ENCODE peak calls at places on chromosomes 13 and 19, in five cellular contexts. E is IMR-90, K is HepG2, R is H1, B is K562. T is an unnamed sample.

GRCh38 chr19:16106121-16106520 is 5.6 kb upstream of the RAB8A start:
- DNase-seq in K (no peak), R (no peak), E (peak), B (no peak), T (no peak)

GRCh38 chr13:51277943-51278342 is 55.7 kb downstream of the FAM124A start:
- DNase-seq in K (no peak), B (no peak), R (no peak), E (no peak), T (no peak)

GRCh38 chr13:105918842-105919741 is 616.4 kb downstream of the EFNB2 start:
- DNase-seq in B (no peak), E (peak), R (no peak), K (peak), T (peak)

GRCh38 chr13:97257800-97258799 is 36.0 kb downstream of the MBNL2 start:
- DNase-seq in B (peak), E (peak), R (no peak), K (peak), T (peak)

GRCh38 chr13:33033361-33033812 is 17.2 kb downstream of the KL start:
- DNase-seq in E (no peak), R (no peak), B (no peak), K (no peak), T (no peak)

GRCh38 chr19:16398530-16399241 is 73.1 kb downstream of the EPS15L1 start:
- DNase-seq in B (no peak), R (no peak), E (peak), K (no peak), T (no peak)

GRCh38 chr19:43618921-43619261 is 538 bp downstream of the ZNF428 start:
- DNase-seq in R (no peak), K (peak), E (peak), B (no peak), T (peak)

GRCh38 chr19:29618434-29618833 is 12.4 kb downstream of the POP4 start:
- DNase-seq in E (no peak), R (no peak), B (no peak), K (no peak), T (no peak)

GRCh38 chr13:34127523-34127922 is 309.6 kb downstream of the RFC3 start:
- DNase-seq in B (no peak), R (no peak), E (no peak), K (no peak), T (no peak)

GRCh38 chr13:24392972-24393371 is 83.6 kb downstream of the C1QTNF9 start:
- DNase-seq in E (no peak), B (no peak), K (no peak), R (no peak), T (no peak)

GRCh38 chr13:24396821-24397220 is 87.4 kb downstream of the C1QTNF9 start:
- DNase-seq in K (no peak), E (no peak), B (no peak), R (no peak), T (no peak)
- TF ChIP-seq MAFK in K (no peak), E (no peak), B (no peak), R (no peak), T (no peak)

DNA sequence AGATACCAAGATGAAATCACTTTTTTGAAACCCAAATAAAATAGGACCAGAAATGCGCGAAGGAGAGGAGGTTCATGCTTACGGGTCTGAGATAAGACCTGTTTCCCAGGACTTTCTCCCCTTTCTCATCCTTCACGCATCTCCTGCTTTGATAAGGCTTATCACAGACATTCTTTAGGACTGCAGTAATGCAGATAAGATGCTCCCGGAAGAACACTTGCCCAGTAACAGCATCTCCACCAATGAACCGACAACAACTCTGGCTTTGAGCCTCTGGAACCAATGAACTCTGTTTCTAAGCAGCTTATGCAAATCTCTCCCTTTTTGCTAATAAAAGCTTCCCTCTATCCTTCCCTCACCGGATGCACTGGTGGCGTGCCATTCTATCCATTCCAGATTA is 783.4 kb upstream of the ARGLU1 start:
- DNase-seq in K (no peak), B (no peak), E (peak), R (no peak), T (no peak)
- TF ChIP-seq MAFK in K (no peak), B (no peak), E (no peak), R (no peak), T (no peak)

GRCh38 chr19:13727798-13728197 is 36.5 kb upstream of the MRI1 start:
- DNase-seq in K (no peak), E (peak), B (no peak), R (no peak), T (no peak)
- TF ChIP-seq MAFK in K (no peak), E (no peak), B (no peak), R (no peak), T (no peak)

DNA sequence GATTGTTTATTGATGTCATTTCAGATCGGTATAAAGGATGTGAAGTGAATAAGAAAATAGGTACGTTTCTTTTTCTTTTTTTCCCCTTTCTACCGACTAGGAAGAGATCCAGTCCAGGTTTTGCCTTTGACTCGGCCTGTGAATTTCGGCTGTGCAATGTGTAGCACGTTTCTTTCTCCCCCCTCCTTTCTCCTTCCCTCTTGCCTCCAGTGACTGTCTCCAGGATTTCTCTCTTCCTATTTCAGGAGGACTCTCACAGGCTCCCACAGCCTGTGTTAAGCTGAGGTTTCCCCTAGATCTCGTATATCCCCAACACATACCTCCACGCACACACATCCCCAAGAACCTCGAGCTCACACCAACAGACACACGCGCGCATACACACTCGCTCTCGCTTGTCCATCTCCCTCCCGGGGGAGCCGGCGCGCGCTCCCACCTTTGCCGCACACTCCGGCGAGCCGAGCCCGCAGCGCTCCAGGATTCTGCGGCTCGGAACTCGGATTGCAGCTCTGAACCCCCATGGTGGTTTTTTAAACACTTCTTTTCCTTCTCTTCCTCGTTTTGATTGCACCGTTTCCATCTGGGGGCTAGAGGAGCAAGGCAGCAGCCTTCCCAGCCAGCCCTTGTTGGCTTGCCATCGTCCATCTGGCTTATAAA is at the start of gene GPC6:
- DNase-seq in E (peak), R (no peak), K (peak), B (peak), T (peak)
- TF ChIP-seq MAFK in E (no peak), R (no peak), K (no peak), B (no peak), T (no peak)

GRCh38 chr19:54432144-54432738 is 16.8 kb upstream of the LENG8 start:
- DNase-seq in B (no peak), E (no peak), R (no peak), K (no peak), T (no peak)

GRCh38 chr19:54429176-54429495 is 13.9 kb downstream of the TTYH1 start:
- DNase-seq in E (no peak), B (no peak), R (no peak), K (no peak), T (no peak)

GRCh38 chr19:54429545-54430227 is 14.4 kb downstream of the TTYH1 start:
- DNase-seq in E (no peak), K (no peak), R (peak), B (no peak), T (no peak)

GRCh38 chr19:54430306-54431254 is 15.3 kb downstream of the TTYH1 start:
- DNase-seq in K (no peak), B (peak), E (no peak), R (peak), T (peak)

GRCh38 chr19:54431255-54431838 is 16.1 kb downstream of the TTYH1 start:
- DNase-seq in B (no peak), E (peak), K (no peak), R (no peak), T (peak)
- TF ChIP-seq MAFK in B (no peak), E (no peak), K (no peak), R (no peak), T (no peak)

DNA sequence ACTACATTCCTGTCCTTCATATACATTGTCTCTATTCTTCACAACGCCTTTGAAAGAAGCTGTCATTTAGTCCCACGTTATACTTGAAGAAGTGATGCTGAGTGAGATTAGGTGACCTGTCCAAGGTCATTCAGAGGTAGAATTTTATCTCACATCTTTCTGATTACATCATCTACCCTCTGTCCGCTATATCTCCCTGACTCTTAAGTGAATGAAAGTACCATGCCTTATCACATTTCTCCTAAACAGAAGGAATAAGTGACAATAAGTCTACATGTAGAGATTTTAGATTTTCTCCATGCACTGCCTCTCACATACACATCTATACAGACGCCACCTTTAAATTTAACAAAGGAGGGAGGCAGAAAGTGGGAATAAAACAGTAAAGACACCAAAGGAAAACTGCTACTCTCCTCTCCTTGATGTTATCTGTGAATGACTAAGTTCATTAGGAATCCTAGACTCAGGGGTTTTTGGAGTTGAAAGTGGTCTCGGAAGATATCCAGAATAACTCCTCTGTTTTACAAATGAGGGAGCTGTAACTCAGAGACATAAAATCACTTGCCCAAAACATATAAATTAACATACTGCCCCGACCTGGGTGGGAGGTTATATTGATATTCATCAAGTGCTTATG is 4.9 kb upstream of the CLDN10 start:
- DNase-seq in E (no peak), K (no peak), R (no peak), B (no peak), T (no peak)
- TF ChIP-seq MAFK in E (no peak), K (no peak), R (no peak), B (no peak), T (no peak)

GRCh38 chr19:18676692-18677091 is 6.8 kb upstream of the CRTC1 start:
- DNase-seq in K (no peak), B (no peak), E (no peak), R (no peak), T (no peak)

GRCh38 chr19:18675779-18676178 is 7.7 kb upstream of the CRTC1 start:
- DNase-seq in B (peak), E (no peak), R (peak), K (no peak), T (no peak)

GRCh38 chr19:18674616-18675015 is 8.9 kb upstream of the CRTC1 start:
- DNase-seq in E (peak), B (no peak), K (no peak), R (no peak), T (no peak)

GRCh38 chr19:18672606-18673337 is 10.7 kb upstream of the CRTC1 start:
- DNase-seq in K (no peak), E (peak), B (no peak), R (no peak), T (no peak)

DNA sequence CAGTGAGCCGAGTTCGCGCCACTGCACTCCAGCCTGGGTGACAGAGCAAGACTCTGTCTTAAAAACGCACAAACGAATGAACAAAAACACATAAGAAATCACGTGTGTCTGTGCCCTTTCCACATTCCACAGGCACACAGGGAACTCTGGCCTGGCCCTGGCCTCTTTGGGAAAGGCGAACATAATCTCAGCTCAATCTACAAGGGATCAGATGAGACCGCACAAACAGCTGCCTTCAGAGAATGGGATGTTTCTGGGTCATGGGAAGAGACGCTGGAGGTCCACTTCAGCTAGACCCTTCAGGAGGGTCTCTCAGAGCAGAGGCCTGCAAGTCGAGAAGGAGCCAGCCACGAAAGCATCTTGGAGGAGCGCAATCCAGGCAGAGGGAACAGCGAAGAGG is 6.3 kb upstream of the CRTC1 start:
- DNase-seq in K (no peak), B (no peak), E (no peak), R (no peak), T (no peak)
- TF ChIP-seq MAFK in K (no peak), B (no peak), E (no peak), R (no peak), T (no peak)

GRCh38 chr19:34215666-34216038 is 38.7 kb upstream of the GARRE1 start:
- DNase-seq in E (no peak), K (no peak), B (no peak), R (no peak), T (no peak)

GRCh38 chr19:34220472-34221063 is 33.8 kb upstream of the GARRE1 start:
- DNase-seq in R (peak), E (peak), B (peak), K (peak), T (peak)

GRCh38 chr19:34218818-34219164 is 35.6 kb upstream of the GARRE1 start:
- DNase-seq in E (no peak), B (no peak), R (no peak), K (no peak), T (no peak)

GRCh38 chr19:34215006-34215665 is 39.2 kb upstream of the GARRE1 start:
- DNase-seq in K (no peak), B (no peak), R (no peak), E (no peak), T (no peak)

GRCh38 chr19:34217952-34218817 is 36.2 kb upstream of the GARRE1 start:
- DNase-seq in B (peak), R (no peak), E (peak), K (no peak), T (no peak)
- TF ChIP-seq MAFK in B (no peak), R (no peak), E (peak), K (no peak), T (no peak)

GRCh38 chr19:18604820-18605159 is 1.8 kb downstream of the CRLF1 start:
- DNase-seq in E (no peak), R (no peak), K (no peak), B (no peak), T (no peak)
- TF ChIP-seq MAFK in E (no peak), R (no peak), K (no peak), B (no peak), T (no peak)

T was measured in A549.